ENCODE peak calls at places on chromosomes 3 and 15, in four cellular contexts. B is heart left ventricle, V is fibroblast of lung, J is right lobe of liver. P is an unnamed sample. For H3K9me3, the result is how much of the 10 kb centered on the place peaks cover.

GRCh38 chr15:52334491-52335160 is 39.0 kb upstream of the MYO5C start:
- DNase-seq in J (no peak), B (no peak), V (peak), P (no peak)

GRCh38 chr15:45224596-45225217 is 27.3 kb upstream of the SLC28A2 start:
- DNase-seq in V (no peak), B (no peak), J (no peak), P (no peak)

GRCh38 chr3:127039719-127040118 is 56.8 kb downstream of the PLXNA1 start:
- DNase-seq in J (no peak), V (no peak), B (no peak), P (peak)

GRCh38 chr3:14853280-14853956 is 34.7 kb downstream of the FGD5 start:
- DNase-seq in B (no peak), V (no peak), J (no peak), P (no peak)

GRCh38 chr3:22089284-22089683 is 338.3 kb upstream of the ZNF385D start:
- DNase-seq in V (peak), J (peak), B (no peak), P (no peak)

GRCh38 chr15:64991536-64992135 is 1.9 kb upstream of the SPG21 start:
- DNase-seq in V (no peak), B (peak), J (no peak), P (no peak)

GRCh38 chr3:111924283-111924682 is 54.5 kb upstream of the ABHD10 start:
- DNase-seq in B (peak), V (no peak), J (peak), P (no peak)

GRCh38 chr3:53724566-53724965 is 121.7 kb downstream of the CHDH start:
- DNase-seq in B (no peak), V (no peak), J (no peak), P (no peak)

GRCh38 chr3:22986958-22987357 is 216.2 kb upstream of the UBE2E2 start:
- DNase-seq in J (no peak), B (no peak), V (no peak), P (no peak)

GRCh38 chr3:177724020-177724638 is 526.8 kb upstream of the TBL1XR1 start:
- DNase-seq in J (peak), B (peak), V (no peak), P (no peak)

GRCh38 chr15:101258238-101259144 is 6.6 kb upstream of the CHSY1 start:
- DNase-seq in J (no peak), B (peak), V (peak), P (peak)

GRCh38 chr3:31105438-31106077 is 211.1 kb upstream of the GADL1 start:
- DNase-seq in J (no peak), B (no peak), V (peak), P (no peak)

GRCh38 chr15:43930079-43930478 is 103.3 kb downstream of the WDR76 start:
- DNase-seq in B (no peak), J (no peak), V (peak), P (peak)

GRCh38 chr15:51380999-51381806 is 39.7 kb downstream of the GLDN start:
- DNase-seq in B (peak), V (peak), J (peak), P (no peak)

GRCh38 chr3:172630316-172630715 is 80.6 kb downstream of the NCEH1 start:
- DNase-seq in B (no peak), V (no peak), J (no peak), P (no peak)

GRCh38 chr3:69181592-69182211 is 59.3 kb upstream of the LMOD3 start:
- DNase-seq in B (no peak), V (peak), J (no peak), P (no peak)

GRCh38 chr3:78794431-78794830 is 973.4 kb downstream of the ROBO1 start:
- DNase-seq in B (no peak), J (no peak), V (no peak), P (no peak)

GRCh38 chr3:149009732-149010131 is 18.4 kb downstream of the GYG1 start:
- DNase-seq in J (no peak), V (peak), B (no peak), P (no peak)

GRCh38 chr15:33547876-33548275 is 237.1 kb downstream of the RYR3 start:
- DNase-seq in J (no peak), B (peak), V (peak), P (no peak)

DNA sequence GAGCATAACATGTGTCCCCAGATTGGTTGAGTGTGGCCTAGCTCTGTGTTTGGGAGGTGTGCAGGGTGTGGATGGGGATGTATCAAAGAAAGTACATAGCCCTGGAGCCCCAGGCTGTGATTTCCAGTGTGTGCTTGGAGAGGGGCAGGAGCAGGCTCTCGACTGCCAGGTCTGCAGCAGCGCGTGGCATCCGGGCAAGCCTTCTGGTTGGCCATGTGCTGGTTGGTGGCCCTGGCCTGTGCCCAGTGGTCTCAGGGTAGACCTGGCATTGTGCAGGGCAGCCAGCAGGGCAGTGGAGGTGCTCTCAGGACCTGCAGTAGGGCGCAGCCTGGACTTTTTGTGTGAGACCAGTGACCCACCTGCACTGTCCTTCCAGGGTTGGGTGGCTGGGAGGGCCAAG is 231.5 kb downstream of the UBE3A start:
- DNase-seq in B (no peak), V (no peak), J (no peak), P (no peak)
- H3K9me3 ChIP-seq in B (under half), V (under half), J (under half), P (half or more)

DNA sequence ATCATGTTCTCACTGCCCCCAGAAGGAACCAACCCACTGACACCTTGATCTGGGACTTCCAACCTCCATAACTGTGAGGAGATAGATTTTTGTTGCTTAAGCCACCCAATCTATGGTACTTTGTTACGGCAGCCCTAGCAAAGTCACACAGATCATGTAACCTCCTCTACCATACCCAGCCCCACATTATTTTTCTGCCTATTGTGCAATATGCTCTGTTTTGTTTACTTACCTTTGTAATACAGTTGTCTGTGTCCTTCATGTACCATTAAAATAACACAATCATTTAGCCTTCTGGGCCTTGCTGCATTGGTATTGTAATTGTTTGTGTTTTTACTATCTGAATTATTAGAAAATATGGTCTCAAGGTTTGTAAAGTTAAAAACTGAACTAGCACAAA is 16.1 kb downstream of the NDN start:
- DNase-seq in J (no peak), V (no peak), B (no peak), P (no peak)
- H3K9me3 ChIP-seq in J (under half), V (under half), B (under half), P (under half)

GRCh38 chr3:178986456-178986855 is 85.2 kb downstream of the ZMAT3 start:
- DNase-seq in V (no peak), B (no peak), J (no peak), P (no peak)
- H3K9me3 ChIP-seq in V (under half), B (under half), J (under half), P (under half)

DNA sequence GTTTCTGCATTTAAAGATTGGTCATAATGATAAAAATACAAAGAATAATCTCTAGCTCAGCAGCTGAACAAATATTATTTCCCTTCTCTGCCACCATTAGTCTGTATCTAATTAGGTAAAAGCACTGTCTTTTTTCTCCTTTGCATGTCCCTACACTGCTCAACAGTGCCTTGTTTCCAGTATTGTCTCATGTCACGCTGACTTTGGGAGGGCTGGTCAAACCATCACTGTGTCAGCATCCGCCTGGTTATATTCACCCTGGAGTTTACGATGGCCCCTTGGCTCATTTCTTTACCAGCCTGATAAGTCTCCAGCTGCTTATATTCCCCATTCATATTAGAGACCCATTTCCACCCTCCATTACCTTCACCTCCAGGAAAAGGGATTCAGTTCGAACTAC is 378.4 kb downstream of the NTRK3 start:
- DNase-seq in V (no peak), J (no peak), B (no peak), P (no peak)
- H3K9me3 ChIP-seq in V (under half), J (under half), B (under half), P (under half)

GRCh38 chr15:22227411-22227810 is 147.1 kb downstream of the OR4M2 start:
- DNase-seq in J (peak), V (no peak), B (no peak), P (peak)

GRCh38 chr15:22229971-22230815 is 149.9 kb downstream of the OR4M2 start:
- DNase-seq in V (no peak), B (no peak), J (peak), P (peak)

GRCh38 chr15:22227961-22228762 is 147.8 kb downstream of the OR4M2 start:
- DNase-seq in V (no peak), J (peak), B (no peak), P (peak)

GRCh38 chr15:22232675-22233074 is 152.3 kb downstream of the OR4M2 start:
- DNase-seq in B (no peak), V (no peak), J (no peak), P (no peak)

GRCh38 chr15:22231603-22232002 is 151.3 kb downstream of the OR4M2 start:
- DNase-seq in J (no peak), V (no peak), B (no peak), P (peak)
- H3K9me3 ChIP-seq in J (under half), V (under half), B (under half), P (under half)

GRCh38 chr15:25022233-25022632 is 67.4 kb downstream of the SNRPN start:
- DNase-seq in V (peak), J (no peak), B (no peak), P (no peak)

DNA sequence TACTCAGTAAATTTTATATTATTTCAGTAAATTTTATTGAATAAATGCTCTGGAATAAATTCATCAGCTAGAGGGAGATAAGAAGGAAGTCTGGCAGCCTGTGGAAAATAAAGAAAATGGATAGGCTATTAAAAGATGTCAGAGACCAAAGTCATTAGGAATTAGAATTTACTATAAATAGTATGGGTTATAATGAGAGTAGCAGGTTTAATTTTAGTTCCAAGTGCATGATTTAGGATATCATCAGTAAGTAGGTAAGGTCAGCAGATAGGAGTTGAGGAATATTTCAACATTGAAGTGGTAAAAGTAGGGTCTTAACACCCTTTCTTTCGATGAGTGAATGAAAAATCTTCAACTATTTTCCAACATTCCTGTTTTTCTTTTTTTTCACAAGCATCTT is 64.6 kb downstream of the SNRPN start:
- DNase-seq in V (no peak), B (no peak), J (no peak), P (no peak)
- H3K9me3 ChIP-seq in V (under half), B (half or more), J (under half), P (under half)

GRCh38 chr3:155241559-155241958 is 51.9 kb downstream of the STRIT1 start:
- DNase-seq in J (no peak), B (no peak), V (peak), P (no peak)

GRCh38 chr3:155244699-155245098 is 48.8 kb downstream of the STRIT1 start:
- DNase-seq in V (no peak), J (no peak), B (no peak), P (no peak)

GRCh38 chr3:155244206-155244605 is 49.3 kb downstream of the STRIT1 start:
- DNase-seq in J (no peak), V (peak), B (no peak), P (no peak)

GRCh38 chr3:155243512-155243921 is 50.0 kb downstream of the STRIT1 start:
- DNase-seq in V (peak), J (no peak), B (no peak), P (no peak)

DNA sequence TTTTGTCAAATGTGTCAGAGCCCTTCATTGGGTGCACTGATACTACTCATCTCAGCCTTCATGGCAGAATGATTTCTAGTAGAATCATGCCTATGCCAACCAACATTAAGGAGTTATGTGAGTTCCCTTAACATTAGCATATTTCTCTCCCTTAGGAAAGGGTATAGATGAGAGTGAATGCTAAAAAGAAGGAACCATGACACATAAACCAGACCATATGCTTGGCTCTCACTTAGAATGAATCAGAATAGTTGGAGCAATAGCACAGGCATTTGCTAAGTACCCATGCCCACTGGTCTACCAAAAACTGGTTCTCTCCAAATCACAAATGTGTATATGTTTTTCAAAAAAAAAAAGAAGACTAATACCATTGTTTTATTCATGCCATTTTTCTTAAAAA is 51.1 kb downstream of the STRIT1 start:
- DNase-seq in J (no peak), B (no peak), V (peak), P (no peak)
- H3K9me3 ChIP-seq in J (under half), B (under half), V (under half), P (under half)

GRCh38 chr3:44729384-44729910 is at the start of gene ZNF501:
- DNase-seq in J (peak), B (peak), V (peak), P (peak)
- H3K9me3 ChIP-seq in J (under half), B (half or more), V (under half), P (half or more)

GRCh38 chr3:1191061-1191460 is 98.2 kb downstream of the CNTN6 start:
- DNase-seq in V (peak), B (no peak), J (no peak), P (no peak)

GRCh38 chr3:1195922-1196321 is 103.1 kb downstream of the CNTN6 start:
- DNase-seq in J (no peak), V (peak), B (no peak), P (no peak)

DNA sequence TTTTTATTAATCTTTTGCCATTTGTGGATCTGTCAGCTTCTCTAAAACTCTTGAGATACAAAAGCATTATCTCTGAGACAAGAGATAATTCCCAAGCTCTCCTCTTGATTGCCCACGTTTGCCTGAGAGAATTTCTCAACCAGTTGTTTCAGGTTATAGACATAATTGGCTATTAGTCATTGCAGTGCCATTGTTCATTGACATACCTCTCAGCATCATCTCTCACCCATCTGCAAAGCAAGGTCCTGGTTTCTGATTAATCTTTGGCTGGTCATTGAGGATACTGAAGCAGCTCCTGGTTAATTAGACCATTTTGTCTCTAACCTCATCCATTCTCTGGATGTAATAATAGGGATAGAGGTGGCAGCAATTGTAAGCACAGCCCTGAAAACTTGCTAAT is 104.2 kb downstream of the CNTN6 start:
- DNase-seq in V (no peak), J (no peak), B (no peak), P (no peak)
- H3K9me3 ChIP-seq in V (under half), J (under half), B (under half), P (under half)

DNA sequence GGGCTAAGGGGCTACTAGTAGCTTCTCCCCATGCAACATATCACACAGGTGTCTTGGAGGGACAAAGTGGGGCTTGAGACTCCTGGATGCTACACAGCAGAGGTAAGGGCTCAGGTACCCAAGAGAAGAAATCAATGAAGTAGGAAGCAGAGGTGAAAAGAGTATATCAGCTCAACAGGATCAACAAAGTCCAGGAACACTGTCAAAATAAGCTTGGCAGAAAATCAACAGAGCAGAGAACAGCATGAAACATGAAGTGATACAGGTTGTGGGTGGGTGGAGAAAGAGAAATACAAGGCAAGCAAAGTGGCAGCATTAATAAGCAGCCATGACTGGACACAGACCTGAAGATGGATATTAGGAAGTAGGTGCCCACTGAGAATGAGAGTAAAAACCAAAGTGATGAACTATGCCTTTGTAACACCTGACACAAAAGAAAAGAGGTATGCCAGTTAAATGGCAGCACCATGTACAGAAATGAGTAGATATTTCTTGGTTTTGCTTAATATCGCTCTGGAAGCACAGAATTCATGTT is 637.4 kb downstream of the FHIT start:
- DNase-seq in V (no peak), J (no peak), B (no peak), P (no peak)
- H3K9me3 ChIP-seq in V (under half), J (under half), B (under half), P (under half)

P was measured in spleen.